ENCODE peak calls at places on chromosomes 1 and 21, in four cellular contexts. M, D, C and V are unnamed samples.

GRCh38 chr1:23215291-23215690 is 2.0 kb downstream of the HTR1D start:
- DNase-seq in M (no peak), D (no peak), C (no peak), V (no peak)

GRCh38 chr1:239914827-239915231 is 176.9 kb upstream of the FMN2 start:
- DNase-seq in M (no peak), D (peak; percentile 24), C (no peak), V (no peak)

GRCh38 chr1:117857434-117857833 is 72.0 kb downstream of the GDAP2 start:
- DNase-seq in M (no peak), D (no peak), C (no peak), V (no peak)

GRCh38 chr1:23909412-23909811 is 3.8 kb downstream of the CNR2 start:
- DNase-seq in M (no peak), D (no peak), C (no peak), V (no peak)

GRCh38 chr1:206784471-206784903 is 12.2 kb upstream of the IL10 start:
- DNase-seq in M (no peak), D (no peak), C (no peak), V (no peak)

GRCh38 chr1:226875641-226876295 is 5.4 kb downstream of the PSEN2 start:
- DNase-seq in M (no peak), D (peak; percentile 17), C (no peak), V (no peak)

GRCh38 chr1:107139833-107140702 is 771 bp upstream of the NTNG1 start:
- DNase-seq in M (peak; percentile 18), D (peak; percentile 87), C (peak; percentile 16), V (no peak)

GRCh38 chr1:7298749-7299151 is 472.3 kb upstream of the VAMP3 start:
- DNase-seq in M (no peak), D (peak; percentile 79), C (no peak), V (no peak)

GRCh38 chr1:32733573-32734321 is 31.2 kb upstream of the SYNC start:
- DNase-seq in M (no peak), D (peak; percentile 58), C (peak; percentile 60), V (no peak)

GRCh38 chr1:22863766-22864165 is 108.9 kb downstream of the LACTBL1 start:
- DNase-seq in M (no peak), D (no peak), C (no peak), V (no peak)

GRCh38 chr21:45836694-45837670 is 144.6 kb upstream of the COL6A1 start:
- DNase-seq in M (no peak), D (peak; percentile 23), C (no peak), V (no peak)

GRCh38 chr1:36471830-36472641 is 7.9 kb upstream of the MRPS15 start:
- DNase-seq in M (no peak), D (no peak), C (no peak), V (no peak)

GRCh38 chr1:78040484-78041089 is 5.2 kb upstream of the GIPC2 start:
- DNase-seq in M (no peak), D (no peak), C (no peak), V (no peak)

GRCh38 chr1:58041621-58042020 is 504.9 kb downstream of the OMA1 start:
- DNase-seq in M (no peak), D (no peak), C (no peak), V (no peak)

GRCh38 chr1:198535631-198536030 is 4.8 kb downstream of the ATP6V1G3 start:
- DNase-seq in M (no peak), D (no peak), C (no peak), V (no peak)

GRCh38 chr1:109151146-109151545 is 37.2 kb downstream of the ELAPOR1 start:
- DNase-seq in M (no peak), D (peak; percentile 65), C (peak; percentile 62), V (no peak)

GRCh38 chr1:89890085-89890754 is 69.4 kb downstream of the LRRC8D start:
- DNase-seq in M (no peak), D (peak; percentile 62), C (no peak), V (no peak)

GRCh38 chr1:25994402-25994801 is 3.5 kb downstream of the PAFAH2 start:
- DNase-seq in M (no peak), D (no peak), C (no peak), V (no peak)

GRCh38 chr1:226662704-226663326 is 76.3 kb downstream of the ITPKB start:
- DNase-seq in M (no peak), D (peak; percentile 97), C (peak; percentile 83), V (peak; percentile 84)

GRCh38 chr1:72000809-72001208 is 281.5 kb downstream of the NEGR1 start:
- DNase-seq in M (no peak), D (peak; percentile 18), C (no peak), V (no peak)

GRCh38 chr1:116494351-116494692 is 76.5 kb downstream of the CD58 start:
- DNase-seq in M (no peak), D (no peak), C (no peak), V (no peak)

GRCh38 chr1:169682077-169682476 is 29.3 kb downstream of the SELL start:
- DNase-seq in M (no peak), D (no peak), C (no peak), V (no peak)

GRCh38 chr1:57889686-57890360 is 466.0 kb upstream of the DAB1 start:
- DNase-seq in M (no peak), D (peak; percentile 25), C (no peak), V (no peak)

GRCh38 chr1:87594736-87595383 is 266.2 kb downstream of the LMO4 start:
- DNase-seq in M (no peak), D (peak; percentile 74), C (no peak), V (no peak)